ENCODE peak calls at places on chromosome 14, in four cellular contexts. R is A673; H is naive thymus-derived CD4-positive, alpha-beta T cell; U is endodermal cell. K is an unnamed sample. For H3K4me1, the result is how much of the 10 kb centered on the place peaks cover.

GRCh38 chr14:74326369-74327152 is 21.7 kb upstream of the VRTN start:
- DNase-seq in R (peak), U (peak), H (no peak), K (peak)

GRCh38 chr14:95677168-95677835 is 8.9 kb upstream of the TCL1B start:
- DNase-seq in H (no peak), R (no peak), U (no peak), K (no peak)

GRCh38 chr14:96062010-96062409 is 22.8 kb downstream of the C14orf132 start:
- DNase-seq in H (no peak), U (peak), R (no peak), K (no peak)

GRCh38 chr14:47194051-47194450 is 481.4 kb downstream of the MDGA2 start:
- DNase-seq in U (no peak), H (no peak), R (peak), K (peak)

GRCh38 chr14:75859746-75860145 is 122.0 kb downstream of the TGFB3 start:
- DNase-seq in H (no peak), U (no peak), R (no peak), K (no peak)

GRCh38 chr14:57244103-57244502 is 24.6 kb downstream of the EXOC5 start:
- DNase-seq in R (no peak), U (no peak), H (no peak), K (peak)

GRCh38 chr14:83485591-83485990 is 1951.9 kb upstream of the SEL1L start:
- DNase-seq in R (no peak), H (no peak), U (no peak), K (no peak)

GRCh38 chr14:80211143-80212024 is at the start of gene DIO2:
- DNase-seq in R (peak), U (peak), H (no peak), K (no peak)

GRCh38 chr14:65109357-65109756 is 7.0 kb upstream of the MAX start:
- DNase-seq in R (no peak), U (no peak), H (no peak), K (no peak)

GRCh38 chr14:98932436-98933325 is 339.3 kb downstream of the BCL11B start:
- DNase-seq in H (no peak), R (no peak), U (no peak), K (no peak)

GRCh38 chr14:99756796-99757195 is 36.4 kb upstream of the EML1 start:
- DNase-seq in R (no peak), U (no peak), H (no peak), K (no peak)

GRCh38 chr14:69460093-69460701 is 24.3 kb upstream of the PLEKHD1 start:
- DNase-seq in H (peak), R (peak), U (peak), K (peak)

GRCh38 chr14:106490442-106490841 is 964.1 kb downstream of the TMEM121 start:
- DNase-seq in U (no peak), R (peak), H (no peak), K (no peak)

GRCh38 chr14:63130531-63130930 is 73.7 kb upstream of the RHOJ start:
- DNase-seq in U (no peak), R (no peak), H (no peak), K (no peak)

GRCh38 chr14:96297000-96297399 is 41.0 kb downstream of the BDKRB1 start:
- DNase-seq in R (peak), H (no peak), U (no peak), K (no peak)

GRCh38 chr14:94961761-94962575 is 192.1 kb upstream of the GSC start:
- DNase-seq in H (no peak), R (no peak), U (peak), K (no peak)

GRCh38 chr14:57391609-57392195 is 1.3 kb downstream of the NAA30 start:
- DNase-seq in U (no peak), R (peak), H (no peak), K (peak)

GRCh38 chr14:104614126-104614812 is 9.7 kb upstream of the TMEM179 start:
- DNase-seq in U (no peak), H (no peak), R (no peak), K (no peak)

GRCh38 chr14:91330111-91330696 is 85.7 kb upstream of the GPR68 start:
- DNase-seq in R (no peak), U (peak), H (no peak), K (no peak)

GRCh38 chr14:85909581-85909980 is 379.6 kb downstream of the FLRT2 start:
- DNase-seq in U (no peak), R (no peak), H (no peak), K (no peak)

GRCh38 chr14:73829526-73830431 is 21.9 kb upstream of the PTGR2 start:
- DNase-seq in H (peak), R (no peak), U (no peak), K (no peak)

GRCh38 chr14:43729149-43729548 is 777.9 kb downstream of the FSCB start:
- DNase-seq in R (peak), U (no peak), H (no peak), K (no peak)

GRCh38 chr14:69844171-69844570 is 35.0 kb upstream of the SMOC1 start:
- DNase-seq in H (no peak), R (no peak), U (no peak), K (no peak)

GRCh38 chr14:104972301-104973211 is 5.6 kb downstream of the AHNAK2 start:
- DNase-seq in U (peak), R (no peak), H (no peak), K (no peak)

GRCh38 chr14:104757238-104757585 is 4.3 kb downstream of the SIVA1 start:
- DNase-seq in H (no peak), R (no peak), U (no peak), K (no peak)

GRCh38 chr14:77653473-77653872 is 37.0 kb upstream of the SPTLC2 start:
- DNase-seq in U (peak), H (no peak), R (no peak), K (no peak)

GRCh38 chr14:26217778-26218177 is 380.1 kb downstream of the NOVA1 start:
- DNase-seq in R (no peak), H (no peak), U (no peak), K (no peak)

GRCh38 chr14:78967111-78967809 is 797.1 kb downstream of the NRXN3 start:
- DNase-seq in U (no peak), H (no peak), R (no peak), K (peak)

GRCh38 chr14:35576856-35577255 is 42.9 kb downstream of the INSM2 start:
- DNase-seq in R (peak), U (no peak), H (no peak), K (no peak)

GRCh38 chr14:85178869-85179268 is 351.1 kb upstream of the FLRT2 start:
- DNase-seq in U (no peak), R (no peak), H (no peak), K (no peak)

GRCh38 chr14:34363733-34364134 is 98.3 kb downstream of the SPTSSA start:
- DNase-seq in H (no peak), U (no peak), R (no peak), K (peak)

GRCh38 chr14:92463141-92463540 is 50.4 kb upstream of the RIN3 start:
- DNase-seq in U (no peak), R (no peak), H (peak), K (no peak)

GRCh38 chr14:55412686-55413085 is 1.1 kb upstream of the ATG14 start:
- DNase-seq in U (no peak), H (no peak), R (no peak), K (no peak)

GRCh38 chr14:21672116-21672515 is 1.5 kb downstream of the OR4E1 start:
- DNase-seq in H (no peak), R (no peak), U (no peak), K (peak)

GRCh38 chr14:86481105-86481504 is 951.2 kb downstream of the FLRT2 start:
- DNase-seq in R (no peak), H (no peak), U (no peak), K (peak)

GRCh38 chr14:67575684-67576083 is 24.4 kb downstream of the PIGH start:
- DNase-seq in H (no peak), U (no peak), R (no peak), K (no peak)

GRCh38 chr14:32469388-32470160 is 140.5 kb downstream of the AKAP6 start:
- DNase-seq in H (no peak), R (peak), U (no peak), K (peak)

GRCh38 chr14:34120185-34120977 is 169.5 kb upstream of the EGLN3 start:
- DNase-seq in H (no peak), R (no peak), U (peak), K (no peak)

GRCh38 chr14:50739186-50739585 is 71.1 kb upstream of the SAV1 start:
- DNase-seq in U (no peak), R (no peak), H (no peak), K (no peak)
- H3K27ac ChIP-seq in U (no peak), R (no peak), H (no peak), K (no peak)

GRCh38 chr14:81565441-81566290 is 32.0 kb upstream of the SEL1L start:
- DNase-seq in R (peak), H (no peak), U (peak), K (peak)
- H3K4me1 ChIP-seq in R (under half), H (under half), U (under half), K (under half)

GRCh38 chr14:103518416-103519042 is 4.1 kb downstream of the CKB start:
- DNase-seq in R (peak), H (peak), U (peak), K (peak)

GRCh38 chr14:103517626-103518415 is 4.8 kb downstream of the CKB start:
- DNase-seq in U (no peak), H (no peak), R (no peak), K (no peak)

GRCh38 chr14:103519837-103520212 is 2.8 kb downstream of the CKB start:
- DNase-seq in U (no peak), R (no peak), H (no peak), K (no peak)

GRCh38 chr14:103520269-103520656 is 2.4 kb downstream of the CKB start:
- DNase-seq in R (no peak), H (no peak), U (no peak), K (no peak)

GRCh38 chr14:103519043-103519836 is 3.4 kb downstream of the CKB start:
- DNase-seq in R (no peak), U (no peak), H (no peak), K (peak)
- H3K4me3 ChIP-seq in R (no peak), U (no peak), H (no peak), K (no peak)

GRCh38 chr14:71243697-71244096 is 336.4 kb downstream of the PCNX1 start:
- DNase-seq in H (no peak), R (no peak), U (no peak), K (no peak)

GRCh38 chr14:71245659-71246361 is 338.6 kb downstream of the PCNX1 start:
- DNase-seq in U (no peak), R (no peak), H (no peak), K (no peak)

GRCh38 chr14:71246539-71246938 is 339.3 kb downstream of the PCNX1 start:
- DNase-seq in H (no peak), U (no peak), R (no peak), K (no peak)

GRCh38 chr14:71242237-71242748 is 335.0 kb downstream of the PCNX1 start:
- DNase-seq in U (no peak), R (no peak), H (no peak), K (peak)

GRCh38 chr14:71244341-71244740 is 337.1 kb downstream of the PCNX1 start:
- DNase-seq in H (no peak), U (no peak), R (no peak), K (peak)
- H3K27ac ChIP-seq in H (no peak), U (no peak), R (no peak), K (no peak)

GRCh38 chr14:30974628-30975027 is 50.8 kb upstream of the AP4S1 start:
- DNase-seq in U (no peak), H (no peak), R (no peak), K (no peak)
- H3K4me1 ChIP-seq in U (under half), H (under half), R (under half), K (under half)

GRCh38 chr14:44941591-44941990 is 20.2 kb downstream of the KLHL28 start:
- DNase-seq in R (no peak), U (no peak), H (no peak), K (no peak)
- H3K4me3 ChIP-seq in R (no peak), U (no peak), H (no peak), K (no peak)

K was measured in cardiac muscle cell.